ENCODE peak calls at places on chromosomes 6 and 20, in seven cellular contexts. One of them, this sample, is unnamed.
A peak's percentile ranks its signal among the peaks of the same experiment; 100 is the strongest.

GRCh38 chr6:129643968-129644367 is 66.0 kb downstream of the ARHGAP18 start:
- DNase-seq in AG04450: no peak
- DNase-seq in astrocyte of the cerebellum: no peak
- DNase-seq in GM06990: no peak
- DNase-seq in stomach: no peak
- DNase-seq in A549: no peak
- DNase-seq in activated B cell treated with CpG ODN at 0.5 μM for 24 hours: no peak
- DNase-seq in this sample: no peak

GRCh38 chr20:40197744-40198143 is 491.3 kb downstream of the MAFB start:
- DNase-seq in AG04450: no peak
- DNase-seq in stomach: no peak
- DNase-seq in astrocyte of the cerebellum: peak; percentile 44
- DNase-seq in GM06990: no peak
- DNase-seq in A549: no peak
- DNase-seq in activated B cell treated with CpG ODN at 0.5 μM for 24 hours: no peak
- DNase-seq in this sample: no peak

GRCh38 chr6:78565997-78566396 is 301.4 kb upstream of the IRAK1BP1 start:
- DNase-seq in A549: no peak
- DNase-seq in stomach: no peak
- DNase-seq in activated B cell treated with CpG ODN at 0.5 μM for 24 hours: no peak
- DNase-seq in GM06990: no peak
- DNase-seq in astrocyte of the cerebellum: no peak
- DNase-seq in AG04450: no peak
- DNase-seq in this sample: no peak

GRCh38 chr20:50270569-50270968 is 79.9 kb downstream of the CEBPB start:
- DNase-seq in stomach: no peak
- DNase-seq in AG04450: no peak
- DNase-seq in A549: no peak
- DNase-seq in GM06990: no peak
- DNase-seq in activated B cell treated with CpG ODN at 0.5 μM for 24 hours: no peak
- DNase-seq in astrocyte of the cerebellum: no peak
- DNase-seq in this sample: no peak

GRCh38 chr6:7138921-7139358 is 31.2 kb downstream of the RREB1 start:
- DNase-seq in A549: peak; percentile 63
- DNase-seq in AG04450: no peak
- DNase-seq in GM06990: no peak
- DNase-seq in astrocyte of the cerebellum: no peak
- DNase-seq in activated B cell treated with CpG ODN at 0.5 μM for 24 hours: no peak
- DNase-seq in stomach: peak; percentile 70
- DNase-seq in this sample: no peak

GRCh38 chr6:42086046-42086664 is 35.8 kb downstream of the TAF8 start:
- DNase-seq in GM06990: no peak
- DNase-seq in stomach: peak; percentile 51
- DNase-seq in AG04450: no peak
- DNase-seq in activated B cell treated with CpG ODN at 0.5 μM for 24 hours: no peak
- DNase-seq in astrocyte of the cerebellum: no peak
- DNase-seq in A549: peak; percentile 41
- DNase-seq in this sample: no peak

GRCh38 chr20:63223121-63223825 is 7.3 kb upstream of the YTHDF1 start:
- DNase-seq in astrocyte of the cerebellum: peak; percentile 18
- DNase-seq in AG04450: no peak
- DNase-seq in GM06990: no peak
- DNase-seq in activated B cell treated with CpG ODN at 0.5 μM for 24 hours: no peak
- DNase-seq in A549: peak; percentile 48
- DNase-seq in stomach: peak; percentile 47
- DNase-seq in this sample: no peak

GRCh38 chr6:8130399-8130798 is 28.1 kb upstream of the EEF1E1 start:
- DNase-seq in stomach: no peak
- DNase-seq in A549: no peak
- DNase-seq in astrocyte of the cerebellum: no peak
- DNase-seq in activated B cell treated with CpG ODN at 0.5 μM for 24 hours: no peak
- DNase-seq in GM06990: no peak
- DNase-seq in AG04450: no peak
- DNase-seq in this sample: no peak

GRCh38 chr20:50399003-50399916 is 110.9 kb upstream of the PTPN1 start:
- DNase-seq in stomach: peak; percentile 51
- DNase-seq in activated B cell treated with CpG ODN at 0.5 μM for 24 hours: no peak
- DNase-seq in A549: no peak
- DNase-seq in astrocyte of the cerebellum: no peak
- DNase-seq in GM06990: no peak
- DNase-seq in AG04450: no peak
- DNase-seq in this sample: no peak

GRCh38 chr6:143583542-143584330 is 72.2 kb upstream of the FUCA2 start:
- DNase-seq in activated B cell treated with CpG ODN at 0.5 μM for 24 hours: no peak
- DNase-seq in GM06990: no peak
- DNase-seq in astrocyte of the cerebellum: no peak
- DNase-seq in AG04450: peak; percentile 79
- DNase-seq in A549: no peak
- DNase-seq in stomach: no peak
- DNase-seq in this sample: no peak

GRCh38 chr20:14303106-14303505 is 34.3 kb downstream of the FLRT3 start:
- DNase-seq in astrocyte of the cerebellum: no peak
- DNase-seq in A549: no peak
- DNase-seq in AG04450: no peak
- DNase-seq in activated B cell treated with CpG ODN at 0.5 μM for 24 hours: no peak
- DNase-seq in GM06990: no peak
- DNase-seq in stomach: no peak
- DNase-seq in this sample: no peak

GRCh38 chr6:958531-958930 is 265.6 kb upstream of the EXOC2 start:
- DNase-seq in activated B cell treated with CpG ODN at 0.5 μM for 24 hours: no peak
- DNase-seq in A549: no peak
- DNase-seq in stomach: no peak
- DNase-seq in GM06990: no peak
- DNase-seq in AG04450: peak; percentile 57
- DNase-seq in astrocyte of the cerebellum: peak; percentile 23
- DNase-seq in this sample: peak; percentile 92

GRCh38 chr20:62133051-62133845 is 9.9 kb downstream of the PSMA7 start:
- DNase-seq in stomach: no peak
- DNase-seq in activated B cell treated with CpG ODN at 0.5 μM for 24 hours: no peak
- DNase-seq in A549: no peak
- DNase-seq in GM06990: no peak
- DNase-seq in astrocyte of the cerebellum: no peak
- DNase-seq in AG04450: no peak
- DNase-seq in this sample: no peak

GRCh38 chr20:62132421-62132820 is 10.1 kb downstream of the LSM14B start:
- DNase-seq in A549: no peak
- DNase-seq in activated B cell treated with CpG ODN at 0.5 μM for 24 hours: no peak
- DNase-seq in GM06990: no peak
- DNase-seq in AG04450: no peak
- DNase-seq in stomach: no peak
- DNase-seq in astrocyte of the cerebellum: no peak
- DNase-seq in this sample: no peak

GRCh38 chr20:62134735-62135231 is 8.4 kb downstream of the PSMA7 start:
- DNase-seq in stomach: peak; percentile 50
- DNase-seq in activated B cell treated with CpG ODN at 0.5 μM for 24 hours: no peak
- DNase-seq in AG04450: no peak
- DNase-seq in GM06990: no peak
- DNase-seq in A549: no peak
- DNase-seq in astrocyte of the cerebellum: no peak
- DNase-seq in this sample: no peak

GRCh38 chr20:62135573-62136266 is 7.5 kb downstream of the PSMA7 start:
- DNase-seq in astrocyte of the cerebellum: no peak
- DNase-seq in stomach: no peak
- DNase-seq in activated B cell treated with CpG ODN at 0.5 μM for 24 hours: no peak
- DNase-seq in GM06990: no peak
- DNase-seq in AG04450: no peak
- DNase-seq in A549: no peak
- DNase-seq in this sample: no peak

DNA sequence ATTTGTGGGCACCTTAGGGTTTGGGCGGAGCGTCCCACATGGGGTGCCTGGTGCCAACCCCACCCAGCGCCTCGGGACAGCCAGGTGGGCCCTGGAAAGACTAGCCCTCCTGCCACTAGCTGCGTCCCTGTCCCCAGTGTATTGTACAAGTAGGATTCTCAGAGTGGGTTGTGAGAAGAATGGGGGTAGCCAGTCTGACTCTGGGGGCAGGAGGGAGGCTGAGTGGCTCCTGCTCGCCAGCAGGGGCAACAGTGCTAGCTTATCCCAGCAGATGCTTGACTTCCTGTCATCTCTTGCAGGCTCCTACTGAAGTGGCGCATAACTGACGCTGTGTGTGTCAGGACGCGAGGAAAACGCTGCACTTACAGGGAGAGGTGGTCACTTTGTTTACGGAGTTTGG is 9.3 kb downstream of the PSMA7 start:
- DNase-seq in A549: no peak
- DNase-seq in activated B cell treated with CpG ODN at 0.5 μM for 24 hours: no peak
- DNase-seq in GM06990: no peak
- DNase-seq in AG04450: no peak
- DNase-seq in stomach: no peak
- DNase-seq in astrocyte of the cerebellum: no peak
- DNase-seq in this sample: no peak
- TF ChIP-seq CTCF in A549: no peak
- TF ChIP-seq CTCF in activated B cell treated with CpG ODN at 0.5 μM for 24 hours: no peak
- TF ChIP-seq CTCF in GM06990: peak; percentile 17
- TF ChIP-seq CTCF in AG04450: peak; percentile 33
- TF ChIP-seq CTCF in stomach: no peak
- TF ChIP-seq CTCF in astrocyte of the cerebellum: no peak
- TF ChIP-seq CTCF in this sample: peak; percentile 5

DNA sequence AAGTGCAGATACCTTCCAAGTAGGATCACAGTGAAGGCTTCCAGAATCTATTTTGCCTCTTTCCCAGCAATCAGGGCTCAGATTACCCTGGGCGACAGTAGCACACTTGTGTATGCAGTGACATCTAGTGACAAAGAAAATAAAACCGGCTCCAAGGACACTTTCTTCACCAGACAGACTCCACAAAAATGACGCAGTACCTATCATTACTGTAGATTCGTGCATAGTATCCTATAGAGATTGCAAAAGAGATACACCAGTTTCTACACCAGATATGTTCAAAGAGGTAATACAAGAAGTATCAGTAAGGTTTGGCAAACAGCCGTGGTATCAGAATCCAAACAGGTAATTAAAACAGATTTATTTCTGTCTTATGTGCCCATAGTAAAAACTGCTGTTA is 600.3 kb upstream of the JAG1 start:
- DNase-seq in stomach: no peak
- DNase-seq in astrocyte of the cerebellum: peak; percentile 45
- DNase-seq in A549: peak; percentile 90
- DNase-seq in AG04450: peak; percentile 32
- DNase-seq in activated B cell treated with CpG ODN at 0.5 μM for 24 hours: no peak
- DNase-seq in GM06990: no peak
- DNase-seq in this sample: peak; percentile 42
- TF ChIP-seq CTCF in stomach: peak; percentile 32
- TF ChIP-seq CTCF in astrocyte of the cerebellum: peak; percentile 45
- TF ChIP-seq CTCF in A549: peak; percentile 96
- TF ChIP-seq CTCF in AG04450: peak; percentile 36
- TF ChIP-seq CTCF in activated B cell treated with CpG ODN at 0.5 μM for 24 hours: no peak
- TF ChIP-seq CTCF in GM06990: peak; percentile 54
- TF ChIP-seq CTCF in this sample: peak; percentile 51

DNA sequence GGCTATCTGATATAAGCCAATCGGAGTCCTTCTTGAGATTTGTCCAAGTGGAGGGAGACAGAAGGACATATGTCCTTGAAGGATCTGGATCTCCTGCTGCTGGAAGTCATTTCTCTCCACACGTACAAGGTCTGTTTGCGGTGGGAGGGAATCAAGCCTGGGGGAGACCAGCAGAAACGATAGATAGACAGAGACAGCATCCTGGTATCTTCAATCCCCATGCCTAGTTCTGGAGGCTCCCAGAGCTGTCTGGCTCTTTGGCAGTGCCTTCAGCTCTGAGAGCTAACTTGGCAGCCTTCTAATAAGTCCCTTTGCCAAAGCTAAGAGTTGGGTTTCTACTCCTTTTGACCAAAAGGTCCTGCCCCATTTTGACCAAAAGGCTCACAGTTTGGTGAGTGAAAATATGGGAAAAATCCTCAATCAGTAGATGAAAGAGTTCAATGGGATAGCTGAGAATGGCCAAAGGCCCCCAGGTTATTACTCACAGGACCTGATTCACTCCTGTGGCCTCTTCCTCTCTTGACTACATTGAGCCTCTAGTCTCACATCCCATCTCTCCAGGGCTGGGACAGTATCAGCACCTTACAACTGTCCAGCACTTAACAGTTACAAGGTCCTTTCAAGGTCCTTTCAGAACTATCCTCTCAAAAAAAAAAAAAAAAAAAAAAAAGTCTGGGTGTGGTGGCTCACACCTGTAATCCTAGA is 20.3 kb downstream of the AARS2 start:
- DNase-seq in AG04450: no peak
- DNase-seq in GM06990: no peak
- DNase-seq in stomach: no peak
- DNase-seq in activated B cell treated with CpG ODN at 0.5 μM for 24 hours: no peak
- DNase-seq in A549: no peak
- DNase-seq in astrocyte of the cerebellum: no peak
- DNase-seq in this sample: no peak
- TF ChIP-seq CTCF in AG04450: no peak
- TF ChIP-seq CTCF in GM06990: no peak
- TF ChIP-seq CTCF in stomach: no peak
- TF ChIP-seq CTCF in activated B cell treated with CpG ODN at 0.5 μM for 24 hours: no peak
- TF ChIP-seq CTCF in A549: no peak
- TF ChIP-seq CTCF in astrocyte of the cerebellum: no peak
- TF ChIP-seq CTCF in this sample: no peak

GRCh38 chr6:5747379-5747778 is 259.3 kb downstream of the NRN1 start:
- DNase-seq in AG04450: no peak
- DNase-seq in activated B cell treated with CpG ODN at 0.5 μM for 24 hours: no peak
- DNase-seq in A549: no peak
- DNase-seq in stomach: no peak
- DNase-seq in astrocyte of the cerebellum: no peak
- DNase-seq in GM06990: no peak
- DNase-seq in this sample: no peak

GRCh38 chr6:5749016-5749665 is 257.6 kb downstream of the NRN1 start:
- DNase-seq in AG04450: no peak
- DNase-seq in activated B cell treated with CpG ODN at 0.5 μM for 24 hours: no peak
- DNase-seq in astrocyte of the cerebellum: no peak
- DNase-seq in GM06990: no peak
- DNase-seq in stomach: no peak
- DNase-seq in A549: no peak
- DNase-seq in this sample: no peak

GRCh38 chr6:5745081-5745480 is 261.6 kb downstream of the NRN1 start:
- DNase-seq in activated B cell treated with CpG ODN at 0.5 μM for 24 hours: no peak
- DNase-seq in A549: no peak
- DNase-seq in GM06990: no peak
- DNase-seq in AG04450: no peak
- DNase-seq in astrocyte of the cerebellum: no peak
- DNase-seq in stomach: no peak
- DNase-seq in this sample: no peak

GRCh38 chr6:5744497-5744896 is 262.2 kb downstream of the NRN1 start:
- DNase-seq in activated B cell treated with CpG ODN at 0.5 μM for 24 hours: no peak
- DNase-seq in stomach: no peak
- DNase-seq in A549: no peak
- DNase-seq in GM06990: no peak
- DNase-seq in AG04450: no peak
- DNase-seq in astrocyte of the cerebellum: no peak
- DNase-seq in this sample: no peak

DNA sequence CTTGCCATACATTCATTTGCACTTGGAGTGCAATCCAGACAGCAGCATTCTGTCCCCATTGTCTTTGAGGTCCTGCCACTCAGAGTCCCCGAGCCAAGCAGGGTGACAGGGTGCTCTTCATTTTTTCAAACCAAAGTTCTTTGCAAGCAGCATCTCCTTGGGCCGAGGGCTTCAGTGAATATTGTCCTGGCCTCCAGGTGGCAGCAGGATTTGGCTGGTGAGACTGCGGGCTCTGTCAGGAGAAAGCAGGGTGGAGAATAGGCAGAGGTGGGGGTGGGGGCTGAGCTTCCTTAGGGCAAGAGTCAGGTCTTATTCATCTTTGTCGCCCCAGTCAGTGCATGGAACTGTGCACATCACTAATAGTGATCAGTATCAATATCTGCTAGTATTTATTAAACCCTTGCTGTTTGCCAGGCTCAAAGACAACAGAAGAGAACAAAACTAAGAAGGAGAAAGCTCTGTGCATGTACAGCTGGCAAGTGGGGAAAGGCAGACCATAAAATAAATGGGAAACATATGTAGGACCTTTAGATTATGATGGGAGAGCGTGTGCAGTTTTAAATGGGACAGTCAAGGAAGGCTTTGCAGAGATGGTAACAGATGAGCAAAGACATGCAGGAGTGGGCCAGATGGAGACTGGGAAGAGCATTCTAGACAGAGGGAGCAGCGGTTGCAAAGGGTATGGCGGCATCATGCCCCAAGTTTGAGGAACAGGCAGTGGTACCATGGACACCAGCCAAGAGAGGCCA is 260.2 kb downstream of the NRN1 start:
- DNase-seq in GM06990: no peak
- DNase-seq in stomach: no peak
- DNase-seq in AG04450: no peak
- DNase-seq in astrocyte of the cerebellum: no peak
- DNase-seq in A549: no peak
- DNase-seq in activated B cell treated with CpG ODN at 0.5 μM for 24 hours: no peak
- DNase-seq in this sample: no peak
- TF ChIP-seq CTCF in GM06990: peak; percentile 39
- TF ChIP-seq CTCF in stomach: no peak
- TF ChIP-seq CTCF in AG04450: peak; percentile 28
- TF ChIP-seq CTCF in astrocyte of the cerebellum: peak; percentile 26
- TF ChIP-seq CTCF in A549: peak; percentile 6
- TF ChIP-seq CTCF in activated B cell treated with CpG ODN at 0.5 μM for 24 hours: no peak
- TF ChIP-seq CTCF in this sample: no peak